ENCODE peak calls at places on chromosomes 6 and 20, in four cellular contexts. F is IMR-90, O is A549, Q is sigmoid colon. I is an unnamed sample.

GRCh38 chr20:41308726-41309413 is 8.7 kb downstream of the ZHX3 start:
- DNase-seq in O (no peak), Q (no peak), F (peak), I (peak)

GRCh38 chr6:30541515-30542403 is 14.5 kb downstream of the GNL1 start:
- DNase-seq in Q (peak), F (peak), O (peak), I (peak)

GRCh38 chr6:11999245-11999644 is 12.9 kb upstream of the HIVEP1 start:
- DNase-seq in F (peak), Q (no peak), O (no peak), I (no peak)

GRCh38 chr20:6007529-6008103 is 46.2 kb downstream of the LRRN4 start:
- DNase-seq in F (no peak), Q (no peak), O (no peak), I (peak)

GRCh38 chr6:150199241-150199640 is 56.4 kb downstream of the PPP1R14C start:
- DNase-seq in Q (no peak), O (no peak), F (no peak), I (no peak)

GRCh38 chr6:163490826-163491577 is 76.5 kb downstream of the QKI start:
- DNase-seq in Q (peak), F (peak), O (peak), I (no peak)

GRCh38 chr20:38426006-38426405 is 9.1 kb downstream of the SNHG17 start:
- DNase-seq in F (peak), Q (no peak), O (peak), I (peak)

GRCh38 chr6:63764318-63764916 is 128.8 kb downstream of the PHF3 start:
- DNase-seq in O (no peak), Q (no peak), F (peak), I (peak)

GRCh38 chr6:142728367-142728766 is 216.6 kb downstream of the HIVEP2 start:
- DNase-seq in F (no peak), Q (no peak), O (no peak), I (peak)

GRCh38 chr6:168138436-168138835 is 59.4 kb upstream of the FRMD1 start:
- DNase-seq in F (no peak), O (no peak), Q (peak), I (no peak)

GRCh38 chr20:63216849-63217471 is 1.0 kb upstream of the YTHDF1 start:
- DNase-seq in F (no peak), Q (no peak), O (peak), I (no peak)

GRCh38 chr6:156262014-156262413 is 515.2 kb upstream of the ARID1B start:
- DNase-seq in F (no peak), Q (no peak), O (no peak), I (no peak)

GRCh38 chr6:35476004-35476403 is 7.8 kb downstream of the RPL10A start:
- DNase-seq in F (no peak), O (no peak), Q (no peak), I (no peak)

GRCh38 chr6:108114861-108115597 is 40.5 kb upstream of the OSTM1 start:
- DNase-seq in Q (peak), F (peak), O (no peak), I (peak)

GRCh38 chr6:110447761-110448160 is 28.7 kb downstream of the SLC22A16 start:
- DNase-seq in O (no peak), Q (no peak), F (no peak), I (no peak)

GRCh38 chr20:62755817-62756724 is 40.2 kb upstream of the MRGBP start:
- DNase-seq in Q (no peak), F (no peak), O (no peak), I (no peak)

GRCh38 chr20:37976862-37977261 is 56.4 kb downstream of the TTI1 start:
- DNase-seq in F (no peak), Q (no peak), O (no peak), I (no peak)

GRCh38 chr6:88163576-88163975 is 2.6 kb downstream of the CNR1 start:
- DNase-seq in Q (no peak), F (no peak), O (no peak), I (no peak)

GRCh38 chr6:44738652-44739141 is 351.2 kb downstream of the CDC5L start:
- DNase-seq in F (peak), O (no peak), Q (no peak), I (peak)

GRCh38 chr6:11354019-11354418 is 121.6 kb upstream of the NEDD9 start:
- DNase-seq in F (peak), O (no peak), Q (no peak), I (peak)

GRCh38 chr20:32067234-32067821 is 15.3 kb downstream of the HCK start:
- DNase-seq in Q (no peak), F (peak), O (no peak), I (peak)

GRCh38 chr6:165404703-165405102 is 95.3 kb upstream of the C6orf118 start:
- DNase-seq in F (peak), Q (no peak), O (no peak), I (no peak)

GRCh38 chr6:4124361-4124760 is 11.0 kb downstream of the ECI2 start:
- DNase-seq in O (no peak), Q (no peak), F (no peak), I (no peak)

GRCh38 chr6:145836170-145836569 is 21.6 kb upstream of the FBXO30 start:
- DNase-seq in O (no peak), F (peak), Q (no peak), I (no peak)

GRCh38 chr6:169579712-169580111 is 122.1 kb downstream of the WDR27 start:
- DNase-seq in Q (no peak), O (no peak), F (no peak), I (no peak)

GRCh38 chr6:15879372-15880261 is 216.8 kb upstream of the DTNBP1 start:
- DNase-seq in O (no peak), Q (peak), F (peak), I (no peak)

GRCh38 chr6:168315626-168316025 is 4.0 kb downstream of the DACT2 start:
- DNase-seq in O (no peak), Q (no peak), F (no peak), I (no peak)

GRCh38 chr6:42103753-42104094 is 38.7 kb downstream of the C6orf132 start:
- DNase-seq in O (no peak), Q (no peak), F (no peak), I (no peak)

GRCh38 chr6:45491048-45491447 is 113.3 kb upstream of the SUPT3H start:
- DNase-seq in F (peak), Q (no peak), O (no peak), I (no peak)

GRCh38 chr6:47787620-47788497 is 6.0 kb downstream of the OPN5 start:
- DNase-seq in Q (peak), F (peak), O (peak), I (peak)

GRCh38 chr6:79425589-79426311 is 111.5 kb downstream of the LCA5 start:
- DNase-seq in Q (no peak), O (no peak), F (no peak), I (no peak)

GRCh38 chr6:149212892-149213786 is 104.4 kb upstream of the TAB2 start:
- DNase-seq in O (no peak), F (no peak), Q (no peak), I (no peak)

GRCh38 chr6:8082954-8083858 is 19.0 kb upstream of the BLOC1S5 start:
- DNase-seq in F (peak), Q (no peak), O (peak), I (peak)

GRCh38 chr6:69775941-69776340 is 20.9 kb downstream of the LMBRD1 start:
- DNase-seq in O (no peak), Q (no peak), F (no peak), I (no peak)

GRCh38 chr6:37485259-37485658 is 14.4 kb downstream of the CCDC167 start:
- DNase-seq in Q (no peak), F (no peak), O (peak), I (no peak)

GRCh38 chr20:46875059-46875458 is 19.6 kb upstream of the EYA2 start:
- DNase-seq in Q (no peak), O (no peak), F (no peak), I (no peak)

GRCh38 chr6:167046861-167047495 is 47.8 kb downstream of the CEP43 start:
- DNase-seq in F (no peak), O (no peak), Q (no peak), I (no peak)
- H3K4me3 ChIP-seq in F (no peak), O (no peak), Q (no peak), I (no peak)

DNA sequence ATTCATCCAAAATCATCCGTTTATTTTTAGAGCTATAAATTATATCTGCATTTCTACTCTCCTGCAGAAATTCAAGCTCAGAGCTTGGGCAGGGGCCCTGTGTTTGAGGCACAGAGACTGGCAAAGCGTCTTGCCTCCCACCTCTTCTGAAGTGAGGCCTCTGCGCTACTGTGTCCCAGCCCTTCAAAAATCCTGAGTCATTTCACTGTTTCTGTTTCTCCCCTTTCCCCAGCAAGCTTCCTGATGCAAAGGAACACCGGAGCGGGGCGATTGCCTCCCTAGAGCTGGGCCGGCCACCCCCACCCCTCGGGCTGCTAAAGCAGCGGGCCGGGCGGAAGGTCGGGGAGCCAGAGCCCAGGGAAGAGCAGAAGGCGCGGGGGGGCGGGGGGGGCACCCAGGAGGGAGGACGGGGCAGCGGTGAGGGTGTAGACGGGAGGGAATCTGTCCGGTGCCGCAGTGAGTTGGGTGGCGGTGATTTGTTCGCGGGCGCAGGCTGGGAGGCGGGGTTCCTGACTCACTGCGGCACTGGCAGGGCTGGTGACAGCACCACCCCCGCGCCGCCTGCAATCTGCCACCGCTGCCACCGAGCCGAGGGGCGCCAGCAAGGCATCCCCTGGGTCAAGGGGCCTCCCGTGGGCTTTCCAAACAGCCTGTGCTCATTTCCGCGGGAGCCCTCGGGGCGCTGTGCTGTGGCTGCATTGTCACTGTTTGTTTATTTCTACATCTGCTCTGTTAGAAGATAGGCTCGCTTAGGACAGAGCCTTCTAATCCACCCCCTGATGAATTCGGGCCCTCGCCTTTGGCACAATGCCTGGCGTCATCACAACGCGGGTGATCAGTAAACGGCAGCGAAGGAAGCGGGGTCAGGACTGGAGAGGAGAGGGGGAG is 46.5 kb upstream of the SNAP25 start:
- DNase-seq in F (peak), O (peak), Q (peak), I (peak)
- TF ChIP-seq POLR2A in F (no peak), O (no peak), Q (no peak), I (no peak)

GRCh38 chr6:31834704-31835375 is 7.3 kb downstream of the HSPA1B start:
- DNase-seq in F (no peak), O (peak), Q (peak), I (peak)

GRCh38 chr6:31836036-31836675 is 8.6 kb downstream of the HSPA1B start:
- DNase-seq in F (peak), O (no peak), Q (no peak), I (no peak)

GRCh38 chr6:31836676-31837611 is 9.4 kb downstream of the HSPA1B start:
- DNase-seq in O (no peak), F (peak), Q (no peak), I (peak)

GRCh38 chr6:31838968-31839367 is 11.4 kb downstream of the HSPA1B start:
- DNase-seq in O (no peak), Q (no peak), F (no peak), I (no peak)

GRCh38 chr6:31837612-31838553 is 10.3 kb downstream of the HSPA1B start:
- DNase-seq in O (no peak), F (no peak), Q (no peak), I (peak)
- H3K4me3 ChIP-seq in O (peak), F (peak), Q (no peak), I (peak)

DNA sequence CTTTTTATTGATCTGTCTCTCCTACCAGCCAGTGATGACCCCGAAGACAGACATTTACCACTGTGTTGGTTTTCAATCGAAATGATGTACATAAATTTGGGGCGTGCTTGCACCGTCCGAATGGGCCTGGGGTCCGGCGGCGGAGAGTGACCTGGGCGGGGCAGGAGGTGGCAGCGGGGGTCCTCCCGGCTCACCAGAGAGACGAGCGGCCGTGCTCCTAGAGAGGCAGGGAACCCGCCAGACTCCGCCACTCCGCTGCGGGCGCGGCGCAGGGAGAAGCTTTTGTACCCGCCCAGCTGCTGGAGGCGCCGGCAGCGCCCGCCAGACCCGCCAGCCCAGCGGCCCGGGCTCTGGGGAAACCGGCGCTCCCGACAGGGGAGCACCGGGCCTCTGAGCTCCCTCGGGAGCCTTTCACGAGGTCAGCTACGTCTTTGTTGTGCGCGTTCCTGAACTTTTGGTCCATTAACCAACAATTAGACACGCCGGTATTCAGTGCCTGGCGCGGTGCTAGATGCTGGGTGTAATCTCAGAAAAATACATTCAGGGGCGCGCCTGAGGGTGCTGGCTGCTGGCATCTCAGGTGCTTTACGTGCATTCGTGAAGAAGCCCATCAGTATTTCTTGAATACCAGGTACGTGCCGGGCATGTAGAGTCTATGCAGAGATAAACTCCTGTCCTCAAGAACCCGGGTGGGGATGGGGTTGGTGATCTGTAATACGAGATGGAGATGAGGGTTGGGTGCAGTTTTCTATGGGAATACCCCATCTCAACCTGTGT is at the start of gene PGBD1:
- DNase-seq in F (peak), O (peak), Q (peak), I (peak)
- TF ChIP-seq POLR2A in F (peak), O (peak), Q (no peak), I (peak)

GRCh38 chr6:25830461-25830860 is 1.4 kb downstream of the SLC17A1 start:
- DNase-seq in O (no peak), Q (no peak), F (no peak), I (no peak)
- H3K4me3 ChIP-seq in O (no peak), Q (no peak), F (no peak), I (no peak)

DNA sequence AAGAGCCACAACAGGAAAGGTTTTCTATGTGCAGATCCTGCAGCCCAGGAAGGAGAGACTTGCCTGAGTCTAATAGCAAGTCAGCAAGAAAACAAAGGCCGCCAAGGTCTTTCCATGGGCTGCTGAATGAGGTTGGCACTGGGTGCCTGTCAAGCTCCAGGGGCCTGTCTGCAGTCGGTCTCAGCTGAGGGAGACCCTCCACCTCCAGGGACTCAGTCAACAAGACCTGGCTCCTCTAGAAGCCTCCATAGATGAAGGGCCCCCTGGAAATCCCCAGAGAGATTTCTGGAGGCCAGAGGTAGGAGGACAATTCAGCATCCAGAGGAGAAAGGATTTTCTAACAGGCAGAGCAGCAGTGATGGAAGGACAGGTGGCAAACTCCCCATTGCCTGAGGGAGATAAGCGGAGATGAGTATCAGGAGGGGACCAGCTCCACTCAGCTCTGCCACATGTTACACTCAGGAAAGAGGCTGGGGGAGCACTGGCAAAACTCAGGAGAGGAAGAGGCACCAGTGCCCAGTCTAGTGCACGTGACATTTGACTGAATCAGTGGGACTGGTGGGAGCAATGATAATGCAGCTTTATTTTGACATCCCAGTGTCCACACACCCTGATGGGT is 33.5 kb upstream of the FKBP1A start:
- DNase-seq in O (no peak), F (no peak), Q (no peak), I (no peak)
- TF ChIP-seq POLR2A in O (no peak), F (no peak), Q (no peak), I (no peak)

GRCh38 chr6:56751604-56752003 is 108.9 kb upstream of the DST start:
- DNase-seq in O (no peak), Q (no peak), F (no peak), I (no peak)

GRCh38 chr6:56746767-56747504 is 104.2 kb upstream of the DST start:
- DNase-seq in F (no peak), Q (no peak), O (no peak), I (no peak)

GRCh38 chr6:56752534-56752933 is 109.8 kb upstream of the DST start:
- DNase-seq in F (peak), O (no peak), Q (no peak), I (no peak)

GRCh38 chr6:56752009-56752408 is 109.3 kb upstream of the DST start:
- DNase-seq in Q (no peak), F (peak), O (no peak), I (no peak)

GRCh38 chr6:56749632-56750151 is 107.0 kb upstream of the DST start:
- DNase-seq in F (peak), O (peak), Q (no peak), I (no peak)
- H3K4me3 ChIP-seq in F (no peak), O (no peak), Q (no peak), I (no peak)

GRCh38 chr6:41042656-41043055 is 389 bp downstream of the TSPO2 start:
- DNase-seq in F (no peak), O (no peak), Q (no peak), I (no peak)

GRCh38 chr6:41039060-41039998 is at the start of gene UNC5CL:
- DNase-seq in Q (no peak), O (peak), F (no peak), I (peak)

GRCh38 chr6:41042167-41042566 is at the start of gene TSPO2:
- DNase-seq in Q (no peak), F (no peak), O (no peak), I (no peak)

GRCh38 chr6:41040911-41041536 is 1.2 kb upstream of the TSPO2 start:
- DNase-seq in F (no peak), Q (no peak), O (no peak), I (no peak)

GRCh38 chr6:41040101-41040910 is 1.3 kb upstream of the UNC5CL start:
- DNase-seq in Q (no peak), F (no peak), O (peak), I (peak)
- TF ChIP-seq POLR2A in Q (no peak), F (no peak), O (no peak), I (no peak)

DNA sequence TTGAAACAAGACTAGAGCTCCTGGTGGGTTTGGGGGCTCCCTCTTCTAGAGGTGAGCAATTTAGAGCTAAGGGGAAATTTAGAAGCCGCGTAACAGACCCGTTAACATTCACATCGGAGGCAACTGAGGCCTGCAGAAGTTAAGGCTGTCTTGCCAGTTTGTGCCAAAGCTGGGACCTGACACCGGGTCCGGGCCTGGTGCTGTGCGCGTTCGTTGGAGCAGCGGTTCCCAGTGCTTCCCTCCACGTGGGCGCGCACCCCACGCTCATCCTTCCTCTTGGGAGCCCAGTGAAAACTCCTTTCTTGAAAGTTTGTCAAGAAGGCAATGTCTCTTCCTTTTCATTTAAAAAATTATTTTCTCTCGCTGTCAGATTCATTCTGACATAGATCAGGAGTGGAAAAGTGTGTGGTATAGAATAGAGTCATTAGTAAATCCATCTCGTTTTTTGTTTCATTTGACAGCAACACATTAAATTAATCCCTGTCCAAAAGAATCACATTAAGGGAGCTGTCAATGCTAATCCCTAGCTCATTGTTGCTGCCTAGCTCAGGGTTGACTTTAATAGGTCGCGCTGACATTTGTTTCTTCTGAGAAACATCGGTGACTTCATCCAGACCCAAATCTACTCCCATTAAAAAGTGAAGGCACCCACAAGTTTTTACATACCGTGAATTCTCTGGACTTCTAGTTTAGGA is 25.3 kb upstream of the MAP3K7 start:
- DNase-seq in Q (no peak), F (no peak), O (no peak), I (no peak)
- H3K4me3 ChIP-seq in Q (no peak), F (no peak), O (no peak), I (no peak)